ENCODE peak calls at places on chromosome 20, in six cellular contexts. F is erythroblast, B is H7, Y is left ventricle myocardium superior, W is ACHN, E is C1 segment of cervical spinal cord. A is an unnamed sample.

GRCh38 chr20:61321481-61321880 is 69.4 kb downstream of the CDH4 start:
- DNase-seq in W (no peak), Y (no peak), F (no peak), E (no peak), B (no peak), A (no peak)

GRCh38 chr20:17835240-17835940 is 133.2 kb downstream of the SNX5 start:
- DNase-seq in W (peak), Y (peak), F (no peak), E (no peak), B (no peak), A (no peak)

GRCh38 chr20:4283011-4283410 is 267.7 kb upstream of the RNF24 start:
- DNase-seq in F (no peak), E (no peak), W (no peak), Y (no peak), B (no peak), A (no peak)

GRCh38 chr20:63856111-63856511 is 5.2 kb upstream of the ABHD16B start:
- DNase-seq in B (peak), E (no peak), W (no peak), Y (no peak), F (no peak), A (no peak)

GRCh38 chr20:49424536-49424935 is 57.9 kb downstream of the KCNB1 start:
- DNase-seq in E (peak), W (no peak), Y (no peak), B (peak), F (no peak), A (no peak)

GRCh38 chr20:34240698-34241615 is at the start of gene ASIP:
- DNase-seq in B (no peak), F (no peak), W (no peak), E (no peak), Y (no peak), A (no peak)

GRCh38 chr20:61518424-61518951 is 266.4 kb downstream of the CDH4 start:
- DNase-seq in B (no peak), Y (no peak), F (no peak), W (no peak), E (no peak), A (no peak)

GRCh38 chr20:63134201-63134612 is 81.7 kb downstream of the YTHDF1 start:
- DNase-seq in B (peak), W (no peak), Y (no peak), F (peak), E (no peak), A (no peak)

GRCh38 chr20:1663917-1664316 is 6.3 kb upstream of the SIRPG start:
- DNase-seq in B (no peak), Y (no peak), E (no peak), F (no peak), W (no peak), A (no peak)

GRCh38 chr20:951384-952169 is 35.4 kb upstream of the ANGPT4 start:
- DNase-seq in F (no peak), W (no peak), B (no peak), Y (no peak), E (no peak), A (no peak)

A was measured in frontal cortex.